ENCODE peak calls at places on chromosomes 2 and 18, in four cellular contexts. J, N, A and Y are unnamed samples.

GRCh38 chr2:647691-648231 is 29.4 kb downstream of the TMEM18 start:
- DNase-seq in J (no peak), A (no peak), N (no peak), Y (no peak)

GRCh38 chr2:188410504-188411235 is 119.0 kb downstream of the GULP1 start:
- DNase-seq in N (peak; percentile 71), J (no peak), A (peak; percentile 36), Y (no peak)

GRCh38 chr2:157875720-157876065 is 437 bp downstream of the ACVR1 start:
- DNase-seq in J (peak; percentile 80), N (peak; percentile 63), A (peak; percentile 79), Y (no peak)

GRCh38 chr2:184178229-184178628 is 420.1 kb upstream of the ZNF804A start:
- DNase-seq in A (no peak), N (no peak), J (no peak), Y (no peak)

GRCh38 chr2:69216535-69217332 is 170.3 kb downstream of the GFPT1 start:
- DNase-seq in J (no peak), A (peak; percentile 42), N (no peak), Y (no peak)

GRCh38 chr18:56563568-56563967 is 74.8 kb downstream of the TXNL1 start:
- DNase-seq in A (no peak), J (no peak), N (peak; percentile 94), Y (no peak)

GRCh38 chr2:109736177-109736827 is 57.8 kb upstream of the RGPD5 start:
- DNase-seq in J (peak; percentile 69), N (peak; percentile 53), A (peak; percentile 80), Y (peak; percentile 55)

GRCh38 chr2:25976884-25977741 is 5.2 kb downstream of the KIF3C start:
- DNase-seq in N (no peak), A (peak; percentile 52), J (no peak), Y (peak; percentile 71)

GRCh38 chr2:216553093-216553478 is 54.4 kb downstream of the RPL37A start:
- DNase-seq in J (no peak), A (peak; percentile 65), N (peak; percentile 33), Y (no peak)

GRCh38 chr2:73176205-73176880 is 26.0 kb upstream of the NOTO start:
- DNase-seq in N (peak; percentile 49), J (peak; percentile 51), A (peak; percentile 41), Y (no peak)

GRCh38 chr2:157866666-157867642 is 9.2 kb downstream of the ACVR1 start:
- DNase-seq in N (no peak), J (no peak), A (no peak), Y (no peak)

GRCh38 chr2:208880171-208880570 is 473.6 kb downstream of the PTH2R start:
- DNase-seq in N (no peak), A (no peak), J (no peak), Y (no peak)
- H3K9me2 ChIP-seq in N (no peaks in the 10 kb centered on the region), A (no peaks in the 10 kb centered on the region), J (no peaks in the 10 kb centered on the region), Y (no peaks in the 10 kb centered on the region)

DNA sequence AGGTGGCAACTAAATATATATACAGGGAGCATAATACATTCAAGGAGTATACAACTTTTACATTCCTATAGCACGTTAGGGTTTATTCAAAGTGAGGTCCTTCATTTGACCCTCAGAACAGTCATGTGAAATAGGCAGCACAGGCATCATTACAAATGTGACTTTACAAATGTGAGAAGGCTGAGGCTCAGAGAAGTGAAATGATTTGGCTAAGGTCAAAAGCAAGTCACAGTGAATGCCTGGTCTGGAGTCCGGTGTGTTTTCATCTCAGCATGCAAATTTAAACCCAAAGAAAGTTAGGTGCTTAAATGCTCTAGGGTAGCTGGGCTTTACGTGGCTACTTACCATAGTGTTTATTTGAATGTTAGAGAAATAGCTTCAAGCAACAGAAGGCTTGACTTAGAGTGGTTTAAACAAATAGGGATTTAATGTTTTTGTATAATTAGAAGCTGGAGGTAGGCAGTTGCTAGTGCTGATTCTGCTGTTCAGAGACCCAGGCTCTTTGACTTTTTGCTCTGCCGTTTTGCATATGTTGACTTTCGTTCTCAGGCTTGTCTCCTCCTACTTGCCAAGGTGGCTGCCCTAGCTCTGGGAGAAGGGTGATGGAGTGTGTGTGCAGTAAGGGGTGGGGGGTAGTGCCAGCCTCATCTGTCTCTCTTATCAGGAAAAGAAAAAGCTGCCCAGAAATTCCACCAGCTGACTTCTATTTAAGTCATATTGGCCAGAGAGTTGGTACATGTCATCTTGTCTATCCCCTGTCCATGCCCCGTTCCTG is 89.2 kb downstream of the PLCL1 start:
- DNase-seq in J (no peak), N (no peak), A (no peak), Y (no peak)
- H3K27ac ChIP-seq in J (no peak overlapping the region), N (no peak overlapping the region), A (no peak overlapping the region), Y (no peak overlapping the region)

GRCh38 chr2:130798472-130799221 is 38.1 kb upstream of the ARHGEF4 start:
- DNase-seq in J (peak; percentile 74), N (peak; percentile 74), A (peak; percentile 33), Y (no peak)

GRCh38 chr2:130796280-130796679 is 40.4 kb upstream of the ARHGEF4 start:
- DNase-seq in J (no peak), A (no peak), N (peak; percentile 65), Y (no peak)

GRCh38 chr2:130799295-130799694 is 37.4 kb upstream of the ARHGEF4 start:
- DNase-seq in A (no peak), J (no peak), N (no peak), Y (no peak)

GRCh38 chr2:130795431-130795830 is 40.1 kb downstream of the AMER3 start:
- DNase-seq in N (no peak), A (no peak), J (no peak), Y (no peak)

DNA sequence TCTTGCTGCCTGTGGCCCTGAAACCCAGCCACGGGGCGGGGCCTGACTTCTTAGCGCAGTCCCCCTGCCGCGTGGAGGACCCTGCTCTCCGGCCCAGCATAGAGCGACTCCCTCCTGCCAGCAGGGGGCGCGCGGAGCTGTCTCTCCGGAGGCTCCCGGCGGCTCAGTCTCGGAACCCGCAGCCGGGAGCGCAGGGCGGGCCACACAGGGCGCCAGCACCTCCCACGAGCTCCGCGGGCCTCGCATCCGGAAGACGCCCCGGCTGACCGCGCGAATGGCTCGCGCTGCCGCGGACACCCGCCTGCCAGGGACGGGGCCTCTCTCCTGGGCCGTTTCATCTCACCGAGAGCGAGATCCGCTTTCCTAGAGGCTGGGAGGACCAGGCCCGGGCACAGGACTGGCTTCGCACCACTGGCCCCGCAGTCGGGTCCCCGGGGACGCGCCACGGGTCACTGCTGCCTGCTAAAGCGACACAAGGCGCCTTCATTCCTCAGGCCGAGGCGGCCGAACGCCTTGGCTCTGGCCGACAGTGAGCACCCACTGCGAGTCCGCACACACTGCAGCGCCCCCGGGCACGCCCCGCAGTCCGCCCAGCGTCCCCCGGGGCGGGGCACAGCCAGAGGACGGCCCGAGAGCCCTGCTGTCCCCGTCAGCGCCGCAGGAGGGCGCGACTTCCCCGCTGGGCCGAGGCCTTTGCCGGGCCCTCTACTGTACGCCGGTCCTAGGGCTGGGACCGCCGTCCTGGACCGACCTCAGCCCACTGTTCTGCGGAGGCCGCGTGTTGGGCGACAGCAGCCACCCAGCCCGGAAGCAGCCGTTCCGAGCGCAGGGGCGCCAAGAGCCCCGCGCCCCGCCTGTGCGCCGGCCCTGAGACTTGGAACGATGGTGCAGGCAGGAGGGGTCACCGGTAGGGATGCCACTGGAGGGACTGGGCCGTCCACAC is 39.0 kb upstream of the ARHGEF4 start:
- DNase-seq in N (peak; percentile 95), J (peak; percentile 96), A (peak; percentile 96), Y (peak; percentile 91)
- TF ChIP-seq EZH2 in N (no peak), J (no peak), A (no peak), Y (no peak)

DNA sequence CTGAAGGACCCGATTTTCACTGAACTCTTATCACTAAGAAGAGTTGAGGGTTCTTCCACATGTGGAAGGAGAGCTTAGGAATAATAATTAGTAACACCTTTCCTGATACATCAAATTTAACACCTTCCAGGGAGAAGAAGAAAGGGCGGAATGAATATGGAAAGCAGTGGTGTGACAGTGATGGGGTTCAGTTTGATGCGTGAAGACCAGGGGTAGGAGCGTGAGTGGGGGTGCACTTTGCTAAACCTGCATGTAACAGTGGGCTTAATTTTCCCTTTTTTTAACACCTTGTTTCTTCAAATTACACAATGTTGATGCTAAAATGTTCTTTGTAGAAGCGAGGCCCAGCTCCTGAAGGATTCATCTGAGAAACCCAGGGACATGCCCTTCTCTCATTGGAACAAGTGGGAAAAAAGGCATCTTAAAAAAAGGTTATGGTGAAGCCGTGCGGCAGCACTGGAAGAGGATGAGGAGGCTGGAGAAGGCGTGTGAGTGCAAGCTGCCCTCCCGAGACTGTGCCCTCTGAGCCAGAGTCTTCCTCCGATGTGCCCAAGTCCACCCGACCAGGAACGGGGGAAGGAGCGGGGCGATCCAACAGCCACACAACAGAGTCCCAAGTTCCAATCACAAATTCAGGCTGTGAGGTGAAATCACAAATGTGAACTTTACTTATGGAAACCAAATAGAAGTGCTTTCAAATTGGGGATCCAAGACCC is 80.8 kb downstream of the MBP start:
- DNase-seq in J (no peak), A (no peak), N (no peak), Y (no peak)
- H3K9me2 ChIP-seq in J (no peaks in the 10 kb centered on the region), A (no peaks in the 10 kb centered on the region), N (no peaks in the 10 kb centered on the region), Y (no peaks in the 10 kb centered on the region)

DNA sequence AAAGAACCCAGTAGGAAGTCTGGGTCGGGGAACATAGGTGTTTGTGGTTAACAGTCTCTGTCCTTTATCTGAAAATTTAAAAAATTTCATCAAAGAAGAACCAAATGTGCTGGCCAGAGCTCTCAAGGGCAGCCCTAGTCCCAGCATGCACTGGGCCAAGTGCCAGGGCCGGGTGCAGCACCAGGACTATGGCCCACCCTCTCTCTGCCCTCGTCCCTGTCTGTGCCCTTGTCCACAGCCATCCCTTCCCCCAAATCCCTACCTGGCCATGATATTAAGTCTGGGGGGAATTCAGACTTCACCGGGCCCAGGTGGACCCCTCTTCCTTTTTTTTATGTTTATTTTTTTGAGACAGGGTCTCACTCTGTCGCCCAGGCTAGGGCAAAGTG is 14.3 kb upstream of the ZFP36L2 start:
- DNase-seq in J (no peak), A (no peak), N (no peak), Y (no peak)
- H3K27ac ChIP-seq in J (no peak overlapping the region), A (no peak overlapping the region), N (no peak overlapping the region), Y (no peak overlapping the region)